ENCODE peak calls at places on chromosomes 16 and 17, in five cellular contexts. C is RCC 7860, J is cardiac muscle cell, O is progenitor cell of endocrine pancreas, E is EL. S is an unnamed sample.

GRCh38 chr16:68313116-68313515 is 2.3 kb downstream of the PRMT7 start:
- DNase-seq in C (no peak), J (no peak), O (no peak), E (no peak), S (no peak)

GRCh38 chr16:53085539-53086450 is 31.0 kb downstream of the CHD9 start:
- DNase-seq in C (no peak), J (no peak), O (no peak), E (no peak), S (no peak)

GRCh38 chr16:27273330-27273669 is 4.7 kb upstream of the NSMCE1 start:
- DNase-seq in C (no peak), J (no peak), O (no peak), E (no peak), S (no peak)

GRCh38 chr17:44385287-44386181 is 3.9 kb downstream of the ITGA2B start:
- DNase-seq in C (peak), J (peak), O (peak), E (peak), S (peak)

GRCh38 chr17:31095239-31096105 is 695 bp downstream of the NF1 start:
- DNase-seq in C (peak), J (peak), O (peak), E (peak), S (peak)

GRCh38 chr17:73604046-73604445 is 40.2 kb downstream of the SDK2 start:
- DNase-seq in C (no peak), J (no peak), O (no peak), E (no peak), S (no peak)

GRCh38 chr16:85424260-85425060 is 188.7 kb upstream of the GSE1 start:
- DNase-seq in C (no peak), J (no peak), O (no peak), E (no peak), S (no peak)

GRCh38 chr17:57534863-57535651 is 210.0 kb downstream of the CCDC182 start:
- DNase-seq in C (no peak), J (no peak), O (no peak), E (no peak), S (peak)

GRCh38 chr16:31219154-31219741 is 2.3 kb upstream of the PYDC1 start:
- DNase-seq in C (no peak), J (no peak), O (no peak), E (no peak), S (no peak)